ENCODE peak calls at places on chromosome 7, in five cellular contexts. I, B, O, F and M are unnamed samples.

GRCh38 chr7:3753868-3754267 is 452.8 kb downstream of the SDK1 start:
- DNase-seq in I (no peak), B (no peak), O (no peak), F (no peak), M (no peak)

GRCh38 chr7:64882341-64883112 is 20.5 kb upstream of the ZNF273 start:
- DNase-seq in I (no peak), B (no peak), O (no peak), F (peak), M (peak)

GRCh38 chr7:1845536-1846311 is 175.6 kb downstream of the ELFN1 start:
- DNase-seq in I (no peak), B (no peak), O (no peak), F (no peak), M (no peak)

GRCh38 chr7:151794508-151795167 is 82.3 kb downstream of the PRKAG2 start:
- DNase-seq in I (peak), B (no peak), O (peak), F (no peak), M (no peak)

GRCh38 chr7:32500922-32501341 is 5.6 kb downstream of the AVL9 start:
- DNase-seq in I (no peak), B (no peak), O (peak), F (no peak), M (no peak)

GRCh38 chr7:102454423-102454822 is 10.2 kb downstream of the ALKBH4 start:
- DNase-seq in I (no peak), B (no peak), O (no peak), F (no peak), M (no peak)

GRCh38 chr7:48180981-48181380 is 9.7 kb downstream of the ABCA13 start:
- DNase-seq in I (no peak), B (no peak), O (peak), F (no peak), M (no peak)

GRCh38 chr7:130297628-130298027 is 4.7 kb downstream of the CPA4 start:
- DNase-seq in I (no peak), B (peak), O (no peak), F (no peak), M (no peak)

GRCh38 chr7:27169658-27170493 is 4.2 kb downstream of the HOXA10 start:
- DNase-seq in I (no peak), B (peak), O (no peak), F (no peak), M (no peak)

GRCh38 chr7:4713183-4713784 is 31.2 kb downstream of the FOXK1 start:
- DNase-seq in I (no peak), B (peak), O (no peak), F (no peak), M (peak)

GRCh38 chr7:76302299-76303056 is at the start of gene HSPB1:
- DNase-seq in I (peak), B (peak), O (peak), F (peak), M (no peak)

GRCh38 chr7:154769011-154769410 is 233.9 kb downstream of the PAXIP1 start:
- DNase-seq in I (no peak), B (no peak), O (no peak), F (no peak), M (no peak)

GRCh38 chr7:74625446-74625845 is 32.1 kb upstream of the GTF2I start:
- DNase-seq in I (no peak), B (no peak), O (peak), F (no peak), M (no peak)

GRCh38 chr7:68155676-68156075 is 1159.0 kb downstream of the TYW1 start:
- DNase-seq in I (no peak), B (no peak), O (no peak), F (no peak), M (no peak)

GRCh38 chr7:24831240-24831639 is 74.0 kb upstream of the GSDME start:
- DNase-seq in I (no peak), B (no peak), O (no peak), F (no peak), M (no peak)

GRCh38 chr7:149256568-149256967 is 5.4 kb upstream of the ZNF783 start:
- DNase-seq in I (no peak), B (no peak), O (no peak), F (no peak), M (no peak)

GRCh38 chr7:26292768-26293560 is 1.3 kb downstream of the SNX10 start:
- DNase-seq in I (no peak), B (peak), O (no peak), F (peak), M (no peak)

GRCh38 chr7:27139335-27140107 is 4.0 kb downstream of the HOXA5 start:
- DNase-seq in I (no peak), B (no peak), O (no peak), F (no peak), M (no peak)

GRCh38 chr7:10672186-10672585 is 301.5 kb upstream of the PHF14 start:
- DNase-seq in I (no peak), B (no peak), O (no peak), F (no peak), M (no peak)

GRCh38 chr7:44057181-44057848 is 8.1 kb downstream of the PGAM2 start:
- DNase-seq in I (no peak), B (no peak), O (no peak), F (no peak), M (no peak)

GRCh38 chr7:155598810-155599210 is 45.7 kb upstream of the RBM33 start:
- DNase-seq in I (peak), B (peak), O (peak), F (peak), M (peak)

GRCh38 chr7:131357282-131357880 is 29.7 kb downstream of the MKLN1 start:
- DNase-seq in I (no peak), B (no peak), O (no peak), F (no peak), M (no peak)

GRCh38 chr7:101330011-101330484 is 8.4 kb upstream of the IFT22 start:
- DNase-seq in I (no peak), B (no peak), O (no peak), F (no peak), M (no peak)

GRCh38 chr7:1431644-1432380 is 27.5 kb downstream of the MICALL2 start:
- DNase-seq in I (no peak), B (peak), O (no peak), F (no peak), M (no peak)

GRCh38 chr7:150780249-150780648 is 19.9 kb downstream of the TMEM176B start:
- DNase-seq in I (no peak), B (no peak), O (no peak), F (no peak), M (no peak)

GRCh38 chr7:100153713-100154519 is 4.6 kb downstream of the TRAPPC14 start:
- DNase-seq in I (no peak), B (no peak), O (no peak), F (no peak), M (no peak)

GRCh38 chr7:38232475-38233366 is 40.7 kb downstream of the TARP start:
- DNase-seq in I (no peak), B (no peak), O (peak), F (peak), M (no peak)

GRCh38 chr7:79876769-79877362 is 257.8 kb upstream of the GNAI1 start:
- DNase-seq in I (no peak), B (no peak), O (peak), F (no peak), M (no peak)

GRCh38 chr7:116393654-116394053 is 105.9 kb upstream of the CAV2 start:
- DNase-seq in I (no peak), B (no peak), O (peak), F (no peak), M (no peak)

GRCh38 chr7:37901236-37901827 is 15.3 kb downstream of the SFRP4 start:
- DNase-seq in I (peak), B (peak), O (peak), F (no peak), M (peak)

GRCh38 chr7:70317356-70317755 is 719.1 kb downstream of the AUTS2 start:
- DNase-seq in I (no peak), B (no peak), O (no peak), F (no peak), M (no peak)

GRCh38 chr7:12757443-12757842 is 70.0 kb downstream of the ARL4A start:
- DNase-seq in I (no peak), B (no peak), O (peak), F (no peak), M (no peak)

GRCh38 chr7:44220046-44220720 is 19.4 kb downstream of the YKT6 start:
- DNase-seq in I (no peak), B (no peak), O (no peak), F (no peak), M (no peak)

GRCh38 chr7:55500117-55500516 is 72.2 kb downstream of the VOPP1 start:
- DNase-seq in I (no peak), B (no peak), O (no peak), F (no peak), M (no peak)

GRCh38 chr7:128162666-128163065 is 78.4 kb upstream of the LEP start:
- DNase-seq in I (no peak), B (no peak), O (no peak), F (peak), M (no peak)

GRCh38 chr7:116672596-116673503 is 854 bp downstream of the MET start:
- DNase-seq in I (peak), B (peak), O (no peak), F (no peak), M (no peak)